ENCODE peak calls at places on chromosomes 12 and 14, in four cellular contexts. L is renal cortical epithelial cell, F is AG08396, M is neural progenitor cell. E is an unnamed sample.

GRCh38 chr14:94548999-94549985 is 11.9 kb upstream of the SERPINA4 start:
- DNase-seq in M (peak; percentile 83), F (peak; percentile 55), L (no peak), E (no peak)

GRCh38 chr12:15346488-15346887 is 24.2 kb downstream of the PTPRO start:
- DNase-seq in M (no peak), F (no peak), L (peak; percentile 4), E (no peak)

GRCh38 chr14:105837349-105838063 is 311.1 kb downstream of the TMEM121 start:
- DNase-seq in L (no peak), F (no peak), M (no peak), E (no peak)

GRCh38 chr14:70907996-70908917 is 998 bp downstream of the PCNX1 start:
- DNase-seq in L (peak; percentile 63), F (peak; percentile 73), M (peak; percentile 72), E (no peak)

GRCh38 chr12:12636641-12637040 is 25.0 kb downstream of the CREBL2 start:
- DNase-seq in L (no peak), M (no peak), F (no peak), E (no peak)

GRCh38 chr12:107144990-107145389 is 51.6 kb upstream of the CRY1 start:
- DNase-seq in F (no peak), L (peak; percentile 7), M (peak; percentile 24), E (no peak)

GRCh38 chr12:53079226-53080117 is at the start of gene SPRYD3:
- DNase-seq in M (peak; percentile 98), L (peak; percentile 79), F (peak; percentile 100), E (peak; percentile 49)

GRCh38 chr12:44873898-44874297 is 2.2 kb downstream of the NELL2 start:
- DNase-seq in M (no peak), L (peak; percentile 25), F (peak; percentile 29), E (no peak)

GRCh38 chr12:3165311-3165931 is 88.2 kb downstream of the TSPAN9 start:
- DNase-seq in L (no peak), F (no peak), M (no peak), E (no peak)

GRCh38 chr12:16863742-16864141 is 257.8 kb upstream of the LMO3 start:
- DNase-seq in F (no peak), L (no peak), M (no peak), E (no peak)

GRCh38 chr12:108335349-108336119 is 3.6 kb downstream of the CMKLR1 start:
- DNase-seq in L (no peak), M (no peak), F (no peak), E (no peak)

GRCh38 chr12:69932154-69932553 is 107.1 kb downstream of the MYRFL start:
- DNase-seq in L (no peak), F (no peak), M (no peak), E (no peak)

GRCh38 chr14:39781466-39781865 is 349.2 kb upstream of the FBXO33 start:
- DNase-seq in M (no peak), F (no peak), L (no peak), E (no peak)

GRCh38 chr14:84272290-84272721 is 1257.6 kb upstream of the FLRT2 start:
- DNase-seq in L (no peak), F (no peak), M (no peak), E (no peak)

GRCh38 chr12:54701940-54702592 is 53.9 kb upstream of the DCD start:
- DNase-seq in M (peak; percentile 65), L (peak; percentile 65), F (peak; percentile 22), E (no peak)

GRCh38 chr12:113831016-113831415 is 135.1 kb downstream of the RBM19 start:
- DNase-seq in L (no peak), F (no peak), M (no peak), E (no peak)

GRCh38 chr14:89947344-89947743 is 7.2 kb downstream of the EFCAB11 start:
- DNase-seq in F (no peak), L (no peak), M (no peak), E (no peak)

GRCh38 chr12:50925342-50925651 is 27.0 kb upstream of the HIGD1C start:
- DNase-seq in F (no peak), L (no peak), M (no peak), E (no peak)